ENCODE peak calls at places on chromosomes 4 and X, in seven cellular contexts. L, G, S, T, D, Z and E are unnamed samples.

GRCh38 chr4:173252024-173252935 is 81.9 kb downstream of the HMGB2 start:
- DNase-seq in L (peak; percentile 22), G (peak; percentile 99), S (no peak), T (peak; percentile 86), D (no peak), Z (peak; percentile 68), E (peak; percentile 95)

GRCh38 chr4:95563638-95564337 is 15.0 kb upstream of the UNC5C start:
- DNase-seq in L (no peak), G (no peak), S (no peak), T (no peak), D (no peak), Z (no peak), E (no peak)

GRCh38 chrX:142998447-142999208 is 27.1 kb upstream of the SPANXN4 start:
- DNase-seq in L (no peak), G (no peak), S (no peak), T (no peak), D (no peak), Z (no peak), E (no peak)

GRCh38 chr4:2172627-2173231 is 69.2 kb downstream of the HAUS3 start:
- DNase-seq in L (peak; percentile 20), G (no peak), S (no peak), T (no peak), D (no peak), Z (no peak), E (no peak)

GRCh38 chrX:119539872-119540271 is 25.3 kb downstream of the STEEP1 start:
- DNase-seq in L (no peak), G (no peak), S (no peak), T (peak; percentile 15), D (no peak), Z (no peak), E (no peak)

GRCh38 chrX:11244641-11245040 is 48.6 kb upstream of the AMELX start:
- DNase-seq in L (no peak), G (no peak), S (no peak), T (no peak), D (no peak), Z (no peak), E (no peak)

GRCh38 chr4:27360651-27361347 is 500.2 kb downstream of the STIM2 start:
- DNase-seq in L (no peak), G (no peak), S (peak; percentile 3), T (no peak), D (no peak), Z (no peak), E (no peak)

GRCh38 chr4:119930546-119930945 is 136.1 kb downstream of the MAD2L1 start:
- DNase-seq in L (no peak), G (no peak), S (no peak), T (no peak), D (no peak), Z (no peak), E (no peak)

GRCh38 chr4:184375027-184375426 is 99.3 kb downstream of the IRF2 start:
- DNase-seq in L (no peak), G (no peak), S (no peak), T (no peak), D (no peak), Z (no peak), E (no peak)

GRCh38 chrX:19886888-19887531 is 390 bp downstream of the SH3KBP1 start:
- DNase-seq in L (no peak), G (no peak), S (no peak), T (peak; percentile 15), D (peak; percentile 67), Z (no peak), E (no peak)

GRCh38 chrX:149511081-149511480 is 6.0 kb upstream of the IDS start:
- DNase-seq in L (no peak), G (peak; percentile 71), S (no peak), T (no peak), D (no peak), Z (no peak), E (no peak)

DNA sequence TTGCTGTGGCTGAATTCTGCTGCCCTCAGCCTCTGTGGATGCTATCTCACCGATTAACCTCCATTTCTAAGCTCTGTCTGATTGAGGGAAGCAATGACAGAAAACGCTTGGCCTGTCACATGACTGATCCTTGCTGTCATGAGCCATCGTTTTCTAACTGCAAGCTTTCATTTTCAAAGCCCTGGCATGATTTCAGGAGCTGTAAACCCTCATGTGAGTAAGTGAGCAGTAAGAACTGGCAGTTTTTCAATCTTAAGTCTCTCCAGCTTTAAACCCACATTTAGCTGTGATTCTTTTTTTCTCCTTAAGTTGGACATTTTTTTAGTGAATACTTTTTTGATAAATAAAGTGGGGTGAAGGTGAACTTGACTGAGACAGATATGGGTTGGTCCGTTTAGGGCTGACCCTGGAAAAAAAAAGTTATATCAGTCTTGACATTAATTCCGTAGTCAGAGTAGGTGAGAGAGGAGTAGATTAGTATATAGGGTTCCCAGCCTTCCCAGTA is 180.9 kb upstream of the PGRMC2 start:
- DNase-seq in L (no peak), G (no peak), S (no peak), T (peak; percentile 69), D (peak; percentile 37), Z (no peak), E (no peak)
- TF ChIP-seq SIN3A in L (no peak), G (no peak), S (no peak), T (no peak), D (peak; percentile 19), Z (no peak), E (no peak)

DNA sequence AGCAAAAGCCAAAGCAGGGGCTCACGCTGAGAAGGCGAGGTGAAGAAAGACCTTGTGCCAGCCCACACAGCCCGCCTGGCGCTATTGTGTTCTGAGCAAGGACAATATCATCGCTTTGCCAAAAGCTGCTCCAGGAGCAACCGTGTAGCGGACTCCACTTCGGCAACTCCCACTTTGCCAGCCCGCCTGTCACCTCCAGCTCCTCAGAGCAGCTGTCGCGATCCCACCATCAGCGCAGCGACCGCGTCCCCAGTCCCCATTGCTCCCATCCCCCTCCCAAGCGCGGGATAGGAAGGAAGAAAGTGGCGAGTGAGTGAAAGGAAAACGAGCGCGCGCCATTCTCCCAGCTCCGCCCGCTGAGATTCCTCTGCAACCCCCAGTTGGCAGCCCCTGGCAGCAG is 759 bp downstream of the ZC4H2 start:
- DNase-seq in L (peak; percentile 2), G (no peak), S (no peak), T (no peak), D (peak; percentile 46), Z (no peak), E (no peak)
- TF ChIP-seq SIN3A in L (no peak), G (no peak), S (peak; percentile 27), T (no peak), D (no peak), Z (no peak), E (no peak)

DNA sequence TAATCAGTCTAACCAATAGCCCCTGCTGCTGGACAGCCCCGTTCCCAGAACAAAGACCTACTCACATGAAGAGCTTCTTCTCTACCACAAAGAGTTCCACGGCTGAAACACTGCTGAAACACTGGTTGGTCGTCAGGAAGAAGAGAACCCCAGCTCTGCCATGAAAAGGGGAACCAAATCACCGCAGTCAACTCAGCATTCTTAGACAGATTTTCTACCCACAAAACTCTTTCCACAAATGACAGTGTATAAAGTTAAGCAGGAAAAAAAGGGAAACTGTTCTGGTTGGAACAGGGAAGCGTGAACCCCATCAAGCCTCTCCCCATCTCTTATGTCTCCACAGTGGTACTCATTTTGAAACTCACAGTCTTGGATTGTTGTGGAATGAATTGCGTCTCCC is 57.3 kb downstream of the ABCG2 start:
- DNase-seq in L (no peak), G (no peak), S (no peak), T (no peak), D (no peak), Z (peak; percentile 4), E (no peak)
- TF ChIP-seq SIN3A in L (no peak), G (no peak), S (no peak), T (no peak), D (no peak), Z (no peak), E (no peak)

GRCh38 chrX:115373308-115373707 is 83.8 kb downstream of the LUZP4 start:
- DNase-seq in L (no peak), G (no peak), S (no peak), T (no peak), D (no peak), Z (no peak), E (no peak)

GRCh38 chrX:115367455-115367854 is 77.9 kb downstream of the LUZP4 start:
- DNase-seq in L (no peak), G (no peak), S (no peak), T (no peak), D (no peak), Z (no peak), E (no peak)

GRCh38 chrX:115367956-115368355 is 78.4 kb downstream of the LUZP4 start:
- DNase-seq in L (no peak), G (no peak), S (no peak), T (no peak), D (no peak), Z (no peak), E (no peak)

GRCh38 chrX:115366535-115366934 is 77.0 kb downstream of the LUZP4 start:
- DNase-seq in L (no peak), G (no peak), S (no peak), T (no peak), D (no peak), Z (no peak), E (no peak)

GRCh38 chrX:115372026-115372610 is 82.6 kb downstream of the LUZP4 start:
- DNase-seq in L (no peak), G (peak; percentile 12), S (no peak), T (no peak), D (no peak), Z (no peak), E (peak; percentile 64)
- TF ChIP-seq SIN3A in L (no peak), G (no peak), S (no peak), T (no peak), D (no peak), Z (no peak), E (no peak)

GRCh38 chr4:129371901-129372300 is 275.9 kb downstream of the C4orf33 start:
- DNase-seq in L (no peak), G (no peak), S (no peak), T (no peak), D (no peak), Z (no peak), E (no peak)
- TF ChIP-seq SIN3A in L (no peak), G (no peak), S (no peak), T (no peak), D (no peak), Z (no peak), E (no peak)

DNA sequence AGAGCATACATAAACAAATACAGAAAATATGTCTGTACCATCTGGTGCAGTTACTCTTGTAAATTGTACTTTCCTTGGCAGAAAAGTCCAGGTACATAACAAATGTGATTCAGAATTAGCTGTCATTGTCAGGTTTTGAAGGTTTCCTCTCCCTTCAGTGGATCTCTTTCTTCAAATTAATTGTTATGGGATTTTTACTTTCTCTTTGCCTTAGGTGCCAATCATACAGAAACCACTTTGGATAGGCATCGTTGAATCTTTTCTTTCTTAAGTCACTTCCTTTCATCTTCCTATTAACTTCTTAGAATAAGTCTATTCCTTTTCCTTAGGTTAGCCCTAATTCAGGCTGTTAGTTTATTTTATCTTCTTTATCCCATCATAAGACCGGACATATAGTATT is 1992.1 kb upstream of the IGFBP7 start:
- DNase-seq in L (no peak), G (no peak), S (no peak), T (no peak), D (no peak), Z (no peak), E (no peak)
- TF ChIP-seq SIN3A in L (no peak), G (no peak), S (no peak), T (no peak), D (no peak), Z (no peak), E (no peak)

GRCh38 chr4:154399259-154399974 is 92.2 kb downstream of the DCHS2 start:
- DNase-seq in L (peak; percentile 10), G (no peak), S (no peak), T (peak; percentile 63), D (no peak), Z (no peak), E (peak; percentile 32)
- TF ChIP-seq SIN3A in L (no peak), G (no peak), S (no peak), T (no peak), D (no peak), Z (no peak), E (no peak)